ENCODE peak calls at places on chromosomes 3 and 15, in six cellular contexts. One of them, this sample, is unnamed.

GRCh38 chr3:74347563-74348268 is 266.7 kb downstream of the CNTN3 start:
- DNase-seq in OCI-LY7: no peak
- DNase-seq in AG04450: no peak
- DNase-seq in ureter: no peak
- DNase-seq in putamen: no peak
- DNase-seq in posterior cingulate gyrus: no peak
- DNase-seq in this sample: no peak

GRCh38 chr3:38165722-38166387 is 518 bp downstream of the OXSR1 start:
- DNase-seq in posterior cingulate gyrus: peak
- DNase-seq in OCI-LY7: peak
- DNase-seq in AG04450: no peak
- DNase-seq in ureter: peak
- DNase-seq in putamen: peak
- DNase-seq in this sample: peak

GRCh38 chr15:62972814-62973213 is 69.7 kb upstream of the TPM1 start:
- DNase-seq in OCI-LY7: no peak
- DNase-seq in AG04450: peak
- DNase-seq in putamen: no peak
- DNase-seq in ureter: no peak
- DNase-seq in posterior cingulate gyrus: no peak
- DNase-seq in this sample: no peak

GRCh38 chr3:121736112-121736511 is 13.4 kb downstream of the GOLGB1 start:
- DNase-seq in ureter: no peak
- DNase-seq in OCI-LY7: no peak
- DNase-seq in AG04450: no peak
- DNase-seq in putamen: no peak
- DNase-seq in posterior cingulate gyrus: no peak
- DNase-seq in this sample: no peak

GRCh38 chr15:78037328-78037727 is 40.2 kb downstream of the TBC1D2B start:
- DNase-seq in OCI-LY7: no peak
- DNase-seq in ureter: no peak
- DNase-seq in putamen: no peak
- DNase-seq in posterior cingulate gyrus: no peak
- DNase-seq in AG04450: no peak
- DNase-seq in this sample: no peak

GRCh38 chr15:78205856-78206255 is 28.5 kb downstream of the ACSBG1 start:
- DNase-seq in ureter: peak
- DNase-seq in AG04450: no peak
- DNase-seq in putamen: no peak
- DNase-seq in posterior cingulate gyrus: no peak
- DNase-seq in OCI-LY7: no peak
- DNase-seq in this sample: no peak

GRCh38 chr3:48655586-48655985 is 7.1 kb downstream of the CELSR3 start:
- DNase-seq in AG04450: no peak
- DNase-seq in putamen: no peak
- DNase-seq in posterior cingulate gyrus: no peak
- DNase-seq in OCI-LY7: peak
- DNase-seq in ureter: no peak
- DNase-seq in this sample: no peak

GRCh38 chr15:59313703-59314332 is 58.9 kb downstream of the MYO1E start:
- DNase-seq in AG04450: no peak
- DNase-seq in posterior cingulate gyrus: peak
- DNase-seq in ureter: peak
- DNase-seq in putamen: no peak
- DNase-seq in OCI-LY7: no peak
- DNase-seq in this sample: peak

GRCh38 chr15:70765504-70766281 is 2.3 kb upstream of the UACA start:
- DNase-seq in ureter: no peak
- DNase-seq in putamen: no peak
- DNase-seq in OCI-LY7: no peak
- DNase-seq in AG04450: no peak
- DNase-seq in posterior cingulate gyrus: no peak
- DNase-seq in this sample: no peak

GRCh38 chr3:43914269-43914668 is 223.5 kb downstream of the ABHD5 start:
- DNase-seq in putamen: no peak
- DNase-seq in OCI-LY7: no peak
- DNase-seq in AG04450: no peak
- DNase-seq in ureter: no peak
- DNase-seq in posterior cingulate gyrus: no peak
- DNase-seq in this sample: no peak

GRCh38 chr15:51051776-51052175 is 42.9 kb downstream of the TNFAIP8L3 start:
- DNase-seq in putamen: peak
- DNase-seq in ureter: no peak
- DNase-seq in OCI-LY7: no peak
- DNase-seq in AG04450: no peak
- DNase-seq in posterior cingulate gyrus: no peak
- DNase-seq in this sample: no peak

GRCh38 chr3:32821686-32822296 is 4.0 kb downstream of the TRIM71 start:
- DNase-seq in OCI-LY7: no peak
- DNase-seq in AG04450: no peak
- DNase-seq in posterior cingulate gyrus: no peak
- DNase-seq in putamen: no peak
- DNase-seq in ureter: no peak
- DNase-seq in this sample: no peak

GRCh38 chr3:192331749-192332385 is 395.5 kb downstream of the FGF12 start:
- DNase-seq in putamen: no peak
- DNase-seq in AG04450: no peak
- DNase-seq in OCI-LY7: no peak
- DNase-seq in posterior cingulate gyrus: no peak
- DNase-seq in ureter: no peak
- DNase-seq in this sample: no peak

GRCh38 chr3:66115858-66116654 is 77.3 kb upstream of the MAGI1 start:
- DNase-seq in putamen: no peak
- DNase-seq in OCI-LY7: no peak
- DNase-seq in AG04450: peak
- DNase-seq in ureter: peak
- DNase-seq in posterior cingulate gyrus: no peak
- DNase-seq in this sample: peak

GRCh38 chr3:143644370-143645089 is 203.7 kb downstream of the SLC9A9 start:
- DNase-seq in posterior cingulate gyrus: peak
- DNase-seq in ureter: peak
- DNase-seq in OCI-LY7: peak
- DNase-seq in putamen: peak
- DNase-seq in AG04450: peak
- DNase-seq in this sample: no peak

GRCh38 chr15:62899090-62899493 is 143.5 kb upstream of the TPM1 start:
- DNase-seq in posterior cingulate gyrus: no peak
- DNase-seq in putamen: no peak
- DNase-seq in ureter: no peak
- DNase-seq in OCI-LY7: no peak
- DNase-seq in AG04450: no peak
- DNase-seq in this sample: no peak

GRCh38 chr15:95989392-95989791 is 341.1 kb upstream of the NR2F2 start:
- DNase-seq in ureter: no peak
- DNase-seq in posterior cingulate gyrus: no peak
- DNase-seq in OCI-LY7: no peak
- DNase-seq in putamen: no peak
- DNase-seq in AG04450: no peak
- DNase-seq in this sample: no peak

GRCh38 chr3:190038050-190038631 is 82.6 kb downstream of the P3H2 start:
- DNase-seq in ureter: peak
- DNase-seq in putamen: no peak
- DNase-seq in AG04450: peak
- DNase-seq in OCI-LY7: no peak
- DNase-seq in posterior cingulate gyrus: peak
- DNase-seq in this sample: no peak

GRCh38 chr3:144746631-144747030 is 775.0 kb downstream of the DIPK2A start:
- DNase-seq in OCI-LY7: no peak
- DNase-seq in posterior cingulate gyrus: no peak
- DNase-seq in putamen: no peak
- DNase-seq in ureter: no peak
- DNase-seq in AG04450: no peak
- DNase-seq in this sample: no peak

GRCh38 chr15:40867200-40867599 is 6.8 kb downstream of the RHOV start:
- DNase-seq in ureter: no peak
- DNase-seq in OCI-LY7: no peak
- DNase-seq in AG04450: no peak
- DNase-seq in putamen: no peak
- DNase-seq in posterior cingulate gyrus: no peak
- DNase-seq in this sample: no peak